ENCODE peak calls at places on chromosomes 1 and 21, in six cellular contexts. T, X, O, V, M and W are unnamed samples.

GRCh38 chr21:18373631-18374030 is 30.0 kb downstream of the TMPRSS15 start:
- DNase-seq in T (no peak), X (no peak), O (no peak), V (no peak), M (no peak), W (no peak)

GRCh38 chr21:30408782-30409494 is 13.1 kb downstream of the KRTAP13-1 start:
- DNase-seq in T (peak; percentile 0), X (no peak), O (no peak), V (peak; percentile 43), M (peak; percentile 14), W (peak; percentile 69)

GRCh38 chr1:171868217-171868616 is 26.9 kb downstream of the DNM3 start:
- DNase-seq in T (no peak), X (peak; percentile 80), O (no peak), V (no peak), M (no peak), W (no peak)

GRCh38 chr1:244868484-244869363 is 4.4 kb upstream of the HNRNPU start:
- DNase-seq in T (no peak), X (no peak), O (no peak), V (no peak), M (no peak), W (no peak)

GRCh38 chr1:4169991-4170390 is 269.9 kb upstream of the C1orf174 start:
- DNase-seq in T (no peak), X (no peak), O (no peak), V (no peak), M (no peak), W (no peak)

GRCh38 chr1:5311147-5311546 is 656.7 kb downstream of the AJAP1 start:
- DNase-seq in T (no peak), X (no peak), O (no peak), V (no peak), M (no peak), W (no peak)

GRCh38 chr1:51423098-51423821 is 92.9 kb upstream of the TTC39A start:
- DNase-seq in T (no peak), X (peak; percentile 29), O (no peak), V (peak; percentile 76), M (no peak), W (no peak)

GRCh38 chr1:8285965-8286364 is 31.9 kb upstream of the SLC45A1 start:
- DNase-seq in T (no peak), X (no peak), O (no peak), V (no peak), M (no peak), W (no peak)

GRCh38 chr1:184189361-184189760 is 137.8 kb downstream of the TSEN15 start:
- DNase-seq in T (no peak), X (peak; percentile 28), O (no peak), V (no peak), M (no peak), W (no peak)

GRCh38 chr1:161117681-161118581 is at the start of the genes NIT1 and PFDN2:
- DNase-seq in T (peak; percentile 88), X (peak; percentile 86), O (peak; percentile 38), V (peak; percentile 93), M (peak; percentile 77), W (peak; percentile 91)

GRCh38 chr1:30507391-30508174 is 215.8 kb downstream of the MATN1 start:
- DNase-seq in T (no peak), X (no peak), O (no peak), V (no peak), M (no peak), W (no peak)

GRCh38 chr1:212353181-212353580 is 61.5 kb downstream of the PACC1 start:
- DNase-seq in T (no peak), X (no peak), O (no peak), V (no peak), M (no peak), W (peak; percentile 14)

GRCh38 chr1:94865369-94865768 is 45.2 kb downstream of the SLC44A3 start:
- DNase-seq in T (no peak), X (peak; percentile 80), O (no peak), V (no peak), M (no peak), W (no peak)

GRCh38 chr1:98086156-98086555 is 165.3 kb upstream of the DPYD start:
- DNase-seq in T (no peak), X (no peak), O (no peak), V (no peak), M (no peak), W (no peak)

GRCh38 chr1:186057086-186057485 is 318.0 kb downstream of the TPR start:
- DNase-seq in T (no peak), X (no peak), O (no peak), V (no peak), M (no peak), W (no peak)

GRCh38 chr1:89407355-89407754 is 43.5 kb downstream of the GBP6 start:
- DNase-seq in T (no peak), X (no peak), O (no peak), V (no peak), M (no peak), W (peak; percentile 33)

GRCh38 chr1:202123336-202123813 is 658 bp downstream of the GPR37L1 start:
- DNase-seq in T (no peak), X (no peak), O (no peak), V (no peak), M (no peak), W (no peak)

GRCh38 chr1:202125611-202126010 is 2.9 kb downstream of the GPR37L1 start:
- DNase-seq in T (no peak), X (no peak), O (no peak), V (no peak), M (no peak), W (no peak)

GRCh38 chr1:202121006-202121405 is 1.7 kb upstream of the GPR37L1 start:
- DNase-seq in T (no peak), X (no peak), O (no peak), V (no peak), M (no peak), W (no peak)

GRCh38 chr1:202124107-202124506 is 1.4 kb downstream of the GPR37L1 start:
- DNase-seq in T (no peak), X (no peak), O (no peak), V (no peak), M (no peak), W (no peak)

DNA sequence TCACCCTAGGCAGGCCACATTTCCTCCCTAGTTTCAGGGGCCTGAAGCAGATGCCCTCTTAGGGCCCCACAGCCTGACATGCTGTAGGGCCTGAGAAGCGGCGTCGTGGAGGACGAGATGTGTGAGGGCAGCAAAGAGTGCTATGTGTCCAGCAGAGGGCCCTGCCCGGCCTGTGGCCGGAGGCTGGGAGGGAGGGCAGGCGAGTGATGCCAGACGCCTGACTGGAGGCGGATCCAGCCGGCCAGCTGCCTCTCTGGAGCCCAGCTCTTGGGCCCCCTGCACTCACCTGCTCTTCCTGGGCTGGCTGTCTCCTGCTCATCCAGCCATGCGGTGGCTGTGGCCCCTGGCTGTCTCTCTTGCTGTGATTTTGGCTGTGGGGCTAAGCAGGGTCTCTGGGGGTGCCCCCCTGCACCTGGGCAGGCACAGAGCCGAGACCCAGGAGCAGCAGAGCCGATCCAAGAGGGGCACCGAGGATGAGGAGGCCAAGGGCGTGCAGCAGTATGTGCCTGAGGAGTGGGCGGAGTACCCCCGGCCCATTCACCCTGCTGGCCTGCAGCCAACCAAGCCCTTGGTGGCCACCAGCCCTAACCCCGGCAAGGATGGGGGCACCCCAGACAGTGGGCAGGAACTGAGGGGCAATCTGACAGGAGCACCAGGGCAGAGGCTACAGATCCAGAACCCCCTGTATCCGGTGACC is at the start of gene GPR37L1:
- DNase-seq in T (peak; percentile 64), X (peak; percentile 49), O (no peak), V (peak; percentile 65), M (peak; percentile 58), W (no peak)
- TF ChIP-seq CTCF in T (peak; percentile 46), X (peak; percentile 53), O (no peak), V (peak; percentile 70), M (peak; percentile 87), W (no peak)

DNA sequence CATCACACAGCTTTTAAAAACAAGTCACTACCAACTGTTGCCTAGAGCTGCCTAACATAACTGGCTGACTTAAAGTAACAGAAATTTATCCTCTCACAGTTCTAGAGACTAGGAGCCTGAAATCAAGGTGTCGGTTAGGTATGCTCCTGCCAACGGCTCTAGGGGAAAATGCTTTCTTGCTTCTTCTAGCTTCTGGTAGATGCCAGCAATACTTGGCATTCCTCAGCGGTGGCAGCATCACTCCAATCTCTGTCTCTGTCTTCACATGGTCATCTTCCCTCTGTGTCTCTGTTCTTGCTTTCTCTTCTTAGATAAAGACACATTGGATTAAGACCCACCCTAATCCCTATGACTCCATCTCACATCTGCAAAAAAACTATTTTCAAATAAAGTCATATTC is 51.5 kb downstream of the DMRTA2 start:
- DNase-seq in T (no peak), X (no peak), O (no peak), V (no peak), M (no peak), W (no peak)
- TF ChIP-seq MYC in T (no peak), X (no peak), O (no peak), V (no peak), M (no peak), W (no peak)

GRCh38 chr1:12204754-12205658 is 24.8 kb upstream of the VPS13D start:
- DNase-seq in T (no peak), X (no peak), O (no peak), V (no peak), M (no peak), W (no peak)

GRCh38 chr1:12203216-12204007 is 26.4 kb upstream of the VPS13D start:
- DNase-seq in T (no peak), X (no peak), O (no peak), V (peak; percentile 83), M (no peak), W (no peak)

GRCh38 chr1:12202577-12202976 is 27.3 kb upstream of the VPS13D start:
- DNase-seq in T (no peak), X (no peak), O (no peak), V (no peak), M (no peak), W (no peak)

GRCh38 chr1:12202190-12202497 is 27.7 kb upstream of the VPS13D start:
- DNase-seq in T (no peak), X (no peak), O (no peak), V (no peak), M (no peak), W (no peak)

DNA sequence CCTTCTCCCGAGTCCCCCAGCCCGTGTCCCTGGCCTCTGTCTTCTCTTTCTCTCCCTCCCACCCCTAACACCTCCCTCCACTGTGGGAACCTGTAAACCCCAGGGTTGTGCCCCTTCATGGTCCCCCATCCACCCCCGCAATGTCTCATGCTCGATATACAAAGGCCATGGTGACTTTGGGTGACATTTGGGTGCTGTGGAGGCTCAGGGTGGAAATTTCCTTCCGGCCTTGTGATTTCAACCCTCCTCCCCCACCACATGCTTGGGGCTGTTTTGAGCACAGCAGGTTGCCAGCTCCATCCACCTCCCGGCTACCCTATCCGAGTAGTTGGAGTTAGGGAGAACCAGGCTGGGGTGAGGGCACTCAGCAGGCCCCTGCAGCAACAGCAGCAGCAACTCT is 25.7 kb upstream of the VPS13D start:
- DNase-seq in T (no peak), X (no peak), O (no peak), V (no peak), M (no peak), W (no peak)
- TF ChIP-seq MAX in T (no peak), X (no peak), O (no peak), V (no peak), M (no peak), W (no peak)

GRCh38 chr1:121544500-121544899 is 359.7 kb downstream of the SRGAP2C start:
- DNase-seq in T (no peak), X (no peak), O (no peak), V (no peak), M (no peak), W (no peak)

GRCh38 chr1:121546830-121547680 is 362.3 kb downstream of the SRGAP2C start:
- DNase-seq in T (no peak), X (peak; percentile 4), O (no peak), V (no peak), M (no peak), W (no peak)
- TF ChIP-seq CTCF in T (no peak), X (no peak), O (no peak), V (no peak), M (no peak), W (no peak)

GRCh38 chr1:77642196-77642595 is 40.3 kb downstream of the ZZZ3 start:
- DNase-seq in T (no peak), X (no peak), O (no peak), V (no peak), M (no peak), W (no peak)
- TF ChIP-seq MYC in T (no peak), X (no peak), O (no peak), V (no peak), M (no peak), W (no peak)